ENCODE peak calls at places on chromosome 1, in nine cellular contexts. One of them, this sample, is unnamed.
A peak's percentile ranks its signal among the peaks of the same experiment; 100 is the strongest.

GRCh38 chr1:225919906-225920305 is 4.1 kb downstream of the PYCR2 start:
- DNase-seq in psoas muscle: peak; percentile 62
- DNase-seq in H9: no peak
- DNase-seq in MM.1S: no peak
- DNase-seq in tibial nerve: peak; percentile 40
- DNase-seq in left ventricle myocardium inferior: peak; percentile 73
- DNase-seq in uterus: peak; percentile 68
- DNase-seq in A549: no peak
- DNase-seq in pancreas: peak; percentile 81
- DNase-seq in this sample: no peak

GRCh38 chr1:209844695-209845404 is 17.1 kb downstream of the UTP25 start:
- DNase-seq in tibial nerve: no peak
- DNase-seq in left ventricle myocardium inferior: no peak
- DNase-seq in MM.1S: no peak
- DNase-seq in H9: no peak
- DNase-seq in uterus: no peak
- DNase-seq in psoas muscle: no peak
- DNase-seq in A549: no peak
- DNase-seq in pancreas: no peak
- DNase-seq in this sample: no peak

GRCh38 chr1:43367026-43367903 is 546 bp downstream of the ELOVL1 start:
- DNase-seq in A549: peak; percentile 46
- DNase-seq in left ventricle myocardium inferior: peak; percentile 25
- DNase-seq in H9: no peak
- DNase-seq in pancreas: no peak
- DNase-seq in psoas muscle: peak; percentile 41
- DNase-seq in uterus: no peak
- DNase-seq in MM.1S: peak; percentile 7
- DNase-seq in tibial nerve: no peak
- DNase-seq in this sample: peak; percentile 9

GRCh38 chr1:221987860-221988520 is 246.1 kb upstream of the DUSP10 start:
- DNase-seq in H9: no peak
- DNase-seq in uterus: no peak
- DNase-seq in pancreas: no peak
- DNase-seq in MM.1S: no peak
- DNase-seq in A549: peak; percentile 25
- DNase-seq in psoas muscle: no peak
- DNase-seq in tibial nerve: no peak
- DNase-seq in left ventricle myocardium inferior: no peak
- DNase-seq in this sample: no peak

GRCh38 chr1:10033359-10033845 is 644 bp downstream of the UBE4B start:
- DNase-seq in psoas muscle: no peak
- DNase-seq in tibial nerve: no peak
- DNase-seq in left ventricle myocardium inferior: no peak
- DNase-seq in pancreas: no peak
- DNase-seq in uterus: no peak
- DNase-seq in H9: peak; percentile 33
- DNase-seq in MM.1S: peak; percentile 53
- DNase-seq in A549: peak; percentile 18
- DNase-seq in this sample: no peak

GRCh38 chr1:114021665-114022099 is 42.4 kb downstream of the OLFML3 start:
- DNase-seq in left ventricle myocardium inferior: no peak
- DNase-seq in uterus: no peak
- DNase-seq in MM.1S: no peak
- DNase-seq in pancreas: no peak
- DNase-seq in psoas muscle: no peak
- DNase-seq in tibial nerve: no peak
- DNase-seq in H9: no peak
- DNase-seq in A549: no peak
- DNase-seq in this sample: no peak

GRCh38 chr1:208139434-208140086 is 104.6 kb downstream of the PLXNA2 start:
- DNase-seq in H9: no peak
- DNase-seq in tibial nerve: no peak
- DNase-seq in uterus: peak; percentile 53
- DNase-seq in psoas muscle: no peak
- DNase-seq in left ventricle myocardium inferior: no peak
- DNase-seq in pancreas: no peak
- DNase-seq in MM.1S: no peak
- DNase-seq in A549: no peak
- DNase-seq in this sample: no peak

GRCh38 chr1:109509176-109510134 is at the start of gene AMIGO1:
- DNase-seq in pancreas: peak; percentile 53
- DNase-seq in A549: peak; percentile 35
- DNase-seq in H9: peak; percentile 72
- DNase-seq in tibial nerve: no peak
- DNase-seq in MM.1S: peak; percentile 43
- DNase-seq in psoas muscle: peak; percentile 76
- DNase-seq in uterus: peak; percentile 60
- DNase-seq in left ventricle myocardium inferior: peak; percentile 71
- DNase-seq in this sample: peak; percentile 58

GRCh38 chr1:212213754-212214153 is 71.5 kb upstream of the PPP2R5A start:
- DNase-seq in psoas muscle: no peak
- DNase-seq in pancreas: no peak
- DNase-seq in A549: no peak
- DNase-seq in tibial nerve: no peak
- DNase-seq in MM.1S: no peak
- DNase-seq in left ventricle myocardium inferior: no peak
- DNase-seq in uterus: no peak
- DNase-seq in H9: no peak
- DNase-seq in this sample: no peak

DNA sequence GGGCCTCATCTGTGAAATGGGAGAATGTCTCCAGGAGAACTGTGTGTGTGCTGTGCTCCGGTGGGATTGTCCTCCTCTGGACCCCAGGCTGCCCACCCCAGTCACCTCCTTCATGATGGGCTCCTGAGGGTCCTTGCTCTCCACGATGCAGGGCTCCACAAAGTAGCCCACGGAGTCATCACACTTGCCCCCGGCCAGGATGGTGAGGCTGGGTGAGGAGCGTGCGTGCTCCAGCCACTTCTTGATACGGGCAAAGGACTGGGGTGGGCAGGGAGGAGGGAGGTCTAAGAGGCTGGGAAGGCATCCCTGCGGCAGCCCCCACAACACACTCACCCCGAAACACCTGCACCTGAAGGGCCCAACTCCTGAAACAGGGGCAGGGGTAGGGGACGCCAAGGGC is 16.8 kb upstream of the TAS1R2 start:
- DNase-seq in left ventricle myocardium inferior: no peak
- DNase-seq in pancreas: no peak
- DNase-seq in uterus: no peak
- DNase-seq in tibial nerve: no peak
- DNase-seq in psoas muscle: no peak
- DNase-seq in A549: no peak
- DNase-seq in H9: no peak
- DNase-seq in MM.1S: no peak
- DNase-seq in this sample: no peak
- H3K27ac ChIP-seq in left ventricle myocardium inferior: no peak overlapping the region
- H3K27ac ChIP-seq in pancreas: no peak overlapping the region
- H3K27ac ChIP-seq in uterus: no peak overlapping the region
- H3K27ac ChIP-seq in tibial nerve: no peak overlapping the region
- H3K27ac ChIP-seq in psoas muscle: no peak overlapping the region
- H3K27ac ChIP-seq in A549: no peak overlapping the region
- H3K27ac ChIP-seq in H9: no peak overlapping the region
- H3K27ac ChIP-seq in MM.1S: no peak overlapping the region
- H3K27ac ChIP-seq in this sample: no peak overlapping the region

GRCh38 chr1:81471255-81471654 is 329.5 kb upstream of the ADGRL2 start:
- DNase-seq in A549: no peak
- DNase-seq in tibial nerve: no peak
- DNase-seq in MM.1S: no peak
- DNase-seq in pancreas: no peak
- DNase-seq in left ventricle myocardium inferior: no peak
- DNase-seq in uterus: no peak
- DNase-seq in psoas muscle: no peak
- DNase-seq in H9: no peak
- DNase-seq in this sample: no peak
- TF ChIP-seq CTCF in A549: no peak
- TF ChIP-seq CTCF in tibial nerve: no peak
- TF ChIP-seq CTCF in MM.1S: no peak
- TF ChIP-seq CTCF in pancreas: no peak
- TF ChIP-seq CTCF in left ventricle myocardium inferior: no peak
- TF ChIP-seq CTCF in uterus: no peak
- TF ChIP-seq CTCF in psoas muscle: no peak
- TF ChIP-seq CTCF in H9: no peak
- TF ChIP-seq CTCF in this sample: no peak

GRCh38 chr1:5403935-5404334 is 588.3 kb downstream of the NPHP4 start:
- DNase-seq in tibial nerve: no peak
- DNase-seq in MM.1S: no peak
- DNase-seq in H9: no peak
- DNase-seq in uterus: no peak
- DNase-seq in pancreas: no peak
- DNase-seq in left ventricle myocardium inferior: no peak
- DNase-seq in psoas muscle: no peak
- DNase-seq in A549: no peak
- DNase-seq in this sample: no peak

GRCh38 chr1:5405263-5405662 is 587.0 kb downstream of the NPHP4 start:
- DNase-seq in H9: no peak
- DNase-seq in uterus: no peak
- DNase-seq in psoas muscle: no peak
- DNase-seq in left ventricle myocardium inferior: no peak
- DNase-seq in MM.1S: no peak
- DNase-seq in A549: no peak
- DNase-seq in tibial nerve: no peak
- DNase-seq in pancreas: no peak
- DNase-seq in this sample: no peak

GRCh38 chr1:5404412-5405203 is 587.6 kb downstream of the NPHP4 start:
- DNase-seq in psoas muscle: no peak
- DNase-seq in tibial nerve: no peak
- DNase-seq in left ventricle myocardium inferior: no peak
- DNase-seq in uterus: no peak
- DNase-seq in A549: no peak
- DNase-seq in pancreas: peak; percentile 21
- DNase-seq in H9: no peak
- DNase-seq in MM.1S: no peak
- DNase-seq in this sample: no peak

GRCh38 chr1:5402618-5403017 is 589.6 kb downstream of the NPHP4 start:
- DNase-seq in uterus: no peak
- DNase-seq in A549: no peak
- DNase-seq in left ventricle myocardium inferior: no peak
- DNase-seq in psoas muscle: no peak
- DNase-seq in tibial nerve: no peak
- DNase-seq in pancreas: no peak
- DNase-seq in H9: no peak
- DNase-seq in MM.1S: no peak
- DNase-seq in this sample: no peak

GRCh38 chr1:5399771-5400170 is 592.5 kb downstream of the NPHP4 start:
- DNase-seq in uterus: no peak
- DNase-seq in tibial nerve: no peak
- DNase-seq in psoas muscle: no peak
- DNase-seq in pancreas: no peak
- DNase-seq in left ventricle myocardium inferior: no peak
- DNase-seq in MM.1S: no peak
- DNase-seq in A549: no peak
- DNase-seq in H9: no peak
- DNase-seq in this sample: no peak
- H3K9me3 ChIP-seq in uterus: no peaks in the 10 kb centered on the region
- H3K9me3 ChIP-seq in tibial nerve: no peaks in the 10 kb centered on the region
- H3K9me3 ChIP-seq in psoas muscle: no peaks in the 10 kb centered on the region
- H3K9me3 ChIP-seq in pancreas: no peaks in the 10 kb centered on the region
- H3K9me3 ChIP-seq in left ventricle myocardium inferior: peaks cover 11% of the 10 kb centered on the region
- H3K9me3 ChIP-seq in MM.1S: no peaks in the 10 kb centered on the region
- H3K9me3 ChIP-seq in A549: no peaks in the 10 kb centered on the region
- H3K9me3 ChIP-seq in H9: peaks cover 5% of the 10 kb centered on the region
- H3K9me3 ChIP-seq in this sample: peaks cover 5% of the 10 kb centered on the region

GRCh38 chr1:236297161-236297560 is 15.4 kb upstream of the ERO1B start:
- DNase-seq in uterus: no peak
- DNase-seq in tibial nerve: no peak
- DNase-seq in H9: no peak
- DNase-seq in pancreas: no peak
- DNase-seq in left ventricle myocardium inferior: no peak
- DNase-seq in psoas muscle: no peak
- DNase-seq in MM.1S: no peak
- DNase-seq in A549: no peak
- DNase-seq in this sample: no peak
- H3K27ac ChIP-seq in uterus: no peak overlapping the region
- H3K27ac ChIP-seq in tibial nerve: no peak overlapping the region
- H3K27ac ChIP-seq in H9: no peak overlapping the region
- H3K27ac ChIP-seq in pancreas: no peak overlapping the region
- H3K27ac ChIP-seq in left ventricle myocardium inferior: no peak overlapping the region
- H3K27ac ChIP-seq in psoas muscle: no peak overlapping the region
- H3K27ac ChIP-seq in MM.1S: no peak overlapping the region
- H3K27ac ChIP-seq in A549: no peak overlapping the region
- H3K27ac ChIP-seq in this sample: no peak overlapping the region

GRCh38 chr1:184583837-184584236 is 170.8 kb downstream of the EDEM3 start:
- DNase-seq in psoas muscle: no peak
- DNase-seq in H9: peak; percentile 33
- DNase-seq in uterus: no peak
- DNase-seq in A549: no peak
- DNase-seq in MM.1S: no peak
- DNase-seq in tibial nerve: no peak
- DNase-seq in left ventricle myocardium inferior: no peak
- DNase-seq in pancreas: no peak
- DNase-seq in this sample: no peak
- TF ChIP-seq CTCF in psoas muscle: no peak
- TF ChIP-seq CTCF in H9: peak; percentile 23
- TF ChIP-seq CTCF in uterus: no peak
- TF ChIP-seq CTCF in A549: no peak
- TF ChIP-seq CTCF in MM.1S: no peak
- TF ChIP-seq CTCF in tibial nerve: no peak
- TF ChIP-seq CTCF in left ventricle myocardium inferior: no peak
- TF ChIP-seq CTCF in pancreas: no peak
- TF ChIP-seq CTCF in this sample: no peak

DNA sequence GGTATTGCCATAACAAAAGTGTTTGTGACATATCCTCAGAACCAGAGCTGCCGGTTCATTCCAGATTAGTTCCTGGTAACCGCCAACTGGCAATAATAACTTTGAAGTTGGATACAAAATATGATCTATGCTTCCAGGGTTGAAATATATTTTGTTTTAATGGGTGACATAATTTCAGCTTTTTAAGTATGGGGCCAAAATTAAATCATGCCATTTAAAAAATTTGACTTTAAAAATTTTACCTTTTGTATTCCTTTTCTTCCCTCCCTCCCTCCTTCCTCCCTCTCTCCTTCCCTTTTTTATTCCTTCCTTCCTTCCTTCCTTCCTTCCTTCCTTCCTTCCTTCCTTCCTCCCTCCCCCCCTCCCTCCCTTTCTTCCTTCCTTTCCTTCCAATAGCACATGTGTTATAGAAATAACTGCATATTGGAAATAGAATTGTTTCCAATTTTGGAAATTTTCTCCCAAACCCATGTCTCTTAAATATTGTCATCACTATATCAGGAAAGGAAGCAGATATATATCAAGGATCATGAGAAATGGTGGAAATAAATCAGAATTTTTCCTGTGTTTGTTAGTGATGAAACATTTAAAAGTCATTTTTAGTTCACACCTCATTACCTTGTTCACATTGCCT is 12.0 kb upstream of the KIFAP3 start:
- DNase-seq in tibial nerve: no peak
- DNase-seq in pancreas: no peak
- DNase-seq in A549: no peak
- DNase-seq in MM.1S: no peak
- DNase-seq in H9: no peak
- DNase-seq in psoas muscle: no peak
- DNase-seq in left ventricle myocardium inferior: no peak
- DNase-seq in uterus: no peak
- DNase-seq in this sample: no peak
- H3K9me3 ChIP-seq in tibial nerve: no peaks in the 10 kb centered on the region
- H3K9me3 ChIP-seq in pancreas: no peaks in the 10 kb centered on the region
- H3K9me3 ChIP-seq in A549: no peaks in the 10 kb centered on the region
- H3K9me3 ChIP-seq in MM.1S: no peaks in the 10 kb centered on the region
- H3K9me3 ChIP-seq in H9: no peaks in the 10 kb centered on the region
- H3K9me3 ChIP-seq in psoas muscle: no peaks in the 10 kb centered on the region
- H3K9me3 ChIP-seq in left ventricle myocardium inferior: no peaks in the 10 kb centered on the region
- H3K9me3 ChIP-seq in uterus: no peaks in the 10 kb centered on the region
- H3K9me3 ChIP-seq in this sample: no peaks in the 10 kb centered on the region

This sample was measured in CD4-positive, alpha-beta T cell.